ENCODE peak calls at places on chromosomes 4 and X, in five cellular contexts. E is osteocyte; G is CD8-positive, alpha-beta memory T cell; U is cardiac muscle cell; O is naive B cell. R is an unnamed sample.
A peak's percentile ranks its signal among the peaks of the same experiment; 100 is the strongest.

GRCh38 chrX:16997313-16997712 is 50.9 kb downstream of the REPS2 start:
- DNase-seq in E (no peak), G (no peak), U (no peak), O (no peak), R (no peak)

GRCh38 chr4:17027495-17027894 is 129.1 kb upstream of the LDB2 start:
- DNase-seq in E (no peak), G (no peak), U (no peak), O (no peak), R (no peak)

GRCh38 chr4:42018451-42018850 is 28.1 kb downstream of the SLC30A9 start:
- DNase-seq in E (no peak), G (no peak), U (no peak), O (no peak), R (no peak)

GRCh38 chr4:7798215-7798995 is 141.3 kb downstream of the AFAP1 start:
- DNase-seq in E (no peak), G (no peak), U (no peak), O (no peak), R (no peak)

GRCh38 chrX:65034641-65035450 is 58.6 kb upstream of the ZC4H2 start:
- DNase-seq in E (peak; percentile 91), G (peak; percentile 79), U (peak; percentile 86), O (peak; percentile 80), R (peak; percentile 85)

GRCh38 chr4:30717208-30718020 is 2.8 kb upstream of the PCDH7 start:
- DNase-seq in E (peak; percentile 85), G (no peak), U (peak; percentile 77), O (no peak), R (no peak)

GRCh38 chrX:2283111-2283847 is 217.5 kb downstream of the DHRSX start:
- DNase-seq in E (no peak), G (no peak), U (no peak), O (no peak), R (no peak)

GRCh38 chrX:18360867-18361266 is 6.4 kb upstream of the SCML2 start:
- DNase-seq in E (no peak), G (no peak), U (no peak), O (no peak), R (no peak)

GRCh38 chr4:168623484-168623883 is 126.6 kb downstream of the PALLD start:
- DNase-seq in E (peak; percentile 21), G (no peak), U (no peak), O (no peak), R (no peak)

GRCh38 chr4:110663738-110664444 is 41.0 kb upstream of the PITX2 start:
- DNase-seq in E (no peak), G (no peak), U (no peak), O (no peak), R (no peak)

GRCh38 chrX:40646489-40647306 is 663 bp downstream of the CXorf38 start:
- DNase-seq in E (no peak), G (peak; percentile 20), U (peak; percentile 13), O (peak; percentile 39), R (peak; percentile 14)

GRCh38 chr4:7547368-7548040 is 112.8 kb upstream of the PSAPL1 start:
- DNase-seq in E (no peak), G (no peak), U (no peak), O (no peak), R (no peak)

GRCh38 chr4:8762951-8763735 is 108.5 kb downstream of the HMX1 start:
- DNase-seq in E (no peak), G (no peak), U (no peak), O (no peak), R (no peak)

GRCh38 chrX:25968920-25969319 is 169.2 kb upstream of the MAGEB18 start:
- DNase-seq in E (no peak), G (no peak), U (peak; percentile 34), O (no peak), R (no peak)

GRCh38 chrX:135520553-135521404 is at the start of gene INTS6L:
- DNase-seq in E (peak; percentile 90), G (peak; percentile 87), U (peak; percentile 89), O (peak; percentile 86), R (peak; percentile 78)

R was measured in germinal center.